ENCODE peak calls at places on chromosomes 16 and 17, in eight cellular contexts. H, V, M, R, I, E, A and U are unnamed samples.

GRCh38 chr16:31879937-31880321 is 6.3 kb downstream of the ZNF267 start:
- DNase-seq in H (no peak), V (no peak), M (no peak), R (no peak), I (no peak), E (no peak), A (no peak), U (no peak)

GRCh38 chr17:19286751-19287341 is 49.7 kb downstream of the EPN2 start:
- DNase-seq in H (no peak), V (no peak), M (no peak), R (no peak), I (no peak), E (no peak), A (no peak), U (no peak)

GRCh38 chr17:80849119-80849518 is 142.5 kb upstream of the CHMP6 start:
- DNase-seq in H (no peak), V (no peak), M (no peak), R (no peak), I (no peak), E (no peak), A (no peak), U (no peak)

GRCh38 chr16:79049040-79049439 is 551.5 kb downstream of the MAF start:
- DNase-seq in H (no peak), V (no peak), M (no peak), R (no peak), I (no peak), E (no peak), A (no peak), U (no peak)

GRCh38 chr16:57704011-57704904 is 9.7 kb downstream of the DRC7 start:
- DNase-seq in H (no peak), V (no peak), M (no peak), R (no peak), I (no peak), E (no peak), A (no peak), U (no peak)

GRCh38 chr16:47008174-47008573 is 34.7 kb upstream of the DNAJA2 start:
- DNase-seq in H (peak; percentile 18), V (no peak), M (no peak), R (no peak), I (peak; percentile 25), E (no peak), A (no peak), U (no peak)

GRCh38 chr16:4601317-4602186 is 13.1 kb downstream of the UBALD1 start:
- DNase-seq in H (peak; percentile 34), V (peak; percentile 25), M (peak; percentile 21), R (no peak), I (peak; percentile 20), E (no peak), A (no peak), U (no peak)

GRCh38 chr16:89422527-89422904 is 67.8 kb downstream of the ANKRD11 start:
- DNase-seq in H (peak; percentile 67), V (peak; percentile 41), M (no peak), R (no peak), I (peak; percentile 59), E (no peak), A (no peak), U (no peak)

GRCh38 chr17:17841620-17842025 is 4.8 kb upstream of the SREBF1 start:
- DNase-seq in H (no peak), V (no peak), M (no peak), R (no peak), I (no peak), E (no peak), A (no peak), U (no peak)

GRCh38 chr17:73043686-73044581 is 48.6 kb downstream of the SLC39A11 start:
- DNase-seq in H (peak; percentile 79), V (peak; percentile 94), M (peak; percentile 84), R (no peak), I (peak; percentile 87), E (no peak), A (no peak), U (no peak)

GRCh38 chr16:50468749-50469078 is 79.5 kb upstream of the NKD1 start:
- DNase-seq in H (no peak), V (no peak), M (no peak), R (no peak), I (no peak), E (no peak), A (no peak), U (no peak)
- H3K4me3 ChIP-seq in H (no peak overlapping the region), V (no peak overlapping the region), M (no peak overlapping the region), R (no peak overlapping the region), I (no peak overlapping the region), E (no peak overlapping the region), A (no peak overlapping the region), U (no peak overlapping the region)

GRCh38 chr17:66287911-66288310 is 14.5 kb upstream of the PRKCA start:
- DNase-seq in H (no peak), V (no peak), M (no peak), R (no peak), I (no peak), E (no peak), A (peak; percentile 41), U (peak; percentile 84)

GRCh38 chr17:66285149-66285548 is 17.3 kb upstream of the PRKCA start:
- DNase-seq in H (no peak), V (no peak), M (no peak), R (no peak), I (no peak), E (no peak), A (no peak), U (no peak)

GRCh38 chr17:66292351-66292750 is 10.1 kb upstream of the PRKCA start:
- DNase-seq in H (no peak), V (no peak), M (no peak), R (no peak), I (no peak), E (no peak), A (no peak), U (no peak)

DNA sequence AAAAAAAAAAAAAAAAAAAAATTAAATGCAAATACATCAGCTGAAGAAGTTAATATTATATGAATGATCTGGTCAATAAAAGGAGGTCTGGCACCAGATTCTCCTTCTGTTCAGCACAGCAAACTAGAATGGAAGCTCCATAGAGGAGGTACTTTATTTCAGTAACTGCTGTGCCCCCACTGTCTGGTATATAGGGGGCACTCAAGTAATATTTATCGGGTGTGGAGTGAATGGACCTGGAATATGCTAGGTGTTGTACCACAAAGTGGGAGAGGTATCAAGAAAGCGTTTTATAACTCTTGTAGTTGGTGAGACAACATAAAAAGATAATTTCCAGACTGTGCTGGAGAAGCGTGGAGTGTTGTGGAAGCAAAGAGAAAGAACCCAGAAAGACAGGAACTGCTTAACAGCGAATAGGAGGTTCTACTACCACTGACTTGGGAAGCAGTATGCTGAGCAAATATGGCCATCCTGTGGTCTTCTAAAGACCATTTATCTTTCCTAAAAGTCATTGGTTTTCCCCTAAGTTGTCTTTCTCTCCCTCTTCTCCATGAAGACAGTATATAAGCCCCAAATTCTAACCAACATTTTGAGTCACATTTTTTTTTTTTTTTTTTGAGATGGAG is 12.2 kb upstream of the PRKCA start:
- DNase-seq in H (no peak), V (no peak), M (no peak), R (no peak), I (no peak), E (no peak), A (no peak), U (no peak)
- TF ChIP-seq CTCF in H (peak; percentile 24), V (peak; percentile 10), M (peak; percentile 12), R (peak; percentile 16), I (peak; percentile 29), E (peak; percentile 32), A (no peak), U (peak; percentile 39)

GRCh38 chr17:40462343-40463121 is 19.3 kb downstream of the IGFBP4 start:
- DNase-seq in H (no peak), V (peak; percentile 58), M (no peak), R (no peak), I (no peak), E (no peak), A (no peak), U (no peak)

GRCh38 chr17:40459646-40460584 is 16.7 kb downstream of the IGFBP4 start:
- DNase-seq in H (no peak), V (no peak), M (no peak), R (no peak), I (no peak), E (no peak), A (peak; percentile 32), U (no peak)

GRCh38 chr17:40460585-40460975 is 17.3 kb downstream of the IGFBP4 start:
- DNase-seq in H (no peak), V (no peak), M (no peak), R (no peak), I (no peak), E (no peak), A (no peak), U (no peak)

GRCh38 chr17:40461774-40462342 is 18.6 kb downstream of the IGFBP4 start:
- DNase-seq in H (no peak), V (peak; percentile 59), M (peak; percentile 68), R (no peak), I (no peak), E (no peak), A (peak; percentile 17), U (no peak)

DNA sequence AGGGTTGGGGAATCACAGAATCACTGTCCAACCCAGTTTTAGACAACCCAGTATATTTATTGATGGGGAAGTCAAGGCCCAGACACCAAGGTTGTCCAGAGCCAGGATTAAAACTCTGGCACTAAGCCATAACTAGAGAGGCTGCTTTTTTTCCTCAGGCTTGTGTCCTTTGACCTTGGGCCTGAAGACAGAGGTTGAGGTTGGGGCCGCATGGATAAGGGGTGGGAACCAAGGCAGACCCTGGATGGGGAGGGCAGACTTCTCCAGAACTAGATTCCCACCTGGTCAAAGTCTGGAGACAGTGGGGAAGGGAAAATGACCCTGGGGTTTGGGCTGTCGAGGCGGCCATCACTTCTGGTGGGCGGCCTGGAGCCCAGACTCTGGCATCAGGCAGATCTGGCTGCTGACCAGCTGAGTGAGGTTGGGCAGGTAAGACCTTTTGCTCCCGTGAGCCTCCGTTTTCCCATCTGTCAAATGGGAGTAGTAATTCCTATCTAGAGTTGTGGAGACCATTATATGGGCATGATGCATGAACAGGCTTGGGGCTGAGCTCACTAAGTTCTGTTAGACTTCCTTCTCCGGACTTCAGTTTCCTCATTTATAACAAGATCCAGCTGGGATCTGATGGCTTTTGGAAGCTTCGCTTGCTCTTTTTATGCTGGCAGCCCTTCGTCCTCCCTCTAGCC is 17.9 kb downstream of the IGFBP4 start:
- DNase-seq in H (peak; percentile 63), V (peak; percentile 67), M (peak; percentile 75), R (no peak), I (no peak), E (no peak), A (peak; percentile 19), U (no peak)
- H3K4me3 ChIP-seq in H (no peak overlapping the region), V (no peak overlapping the region), M (no peak overlapping the region), R (no peak overlapping the region), I (no peak overlapping the region), E (no peak overlapping the region), A (no peak overlapping the region), U (no peak overlapping the region)

DNA sequence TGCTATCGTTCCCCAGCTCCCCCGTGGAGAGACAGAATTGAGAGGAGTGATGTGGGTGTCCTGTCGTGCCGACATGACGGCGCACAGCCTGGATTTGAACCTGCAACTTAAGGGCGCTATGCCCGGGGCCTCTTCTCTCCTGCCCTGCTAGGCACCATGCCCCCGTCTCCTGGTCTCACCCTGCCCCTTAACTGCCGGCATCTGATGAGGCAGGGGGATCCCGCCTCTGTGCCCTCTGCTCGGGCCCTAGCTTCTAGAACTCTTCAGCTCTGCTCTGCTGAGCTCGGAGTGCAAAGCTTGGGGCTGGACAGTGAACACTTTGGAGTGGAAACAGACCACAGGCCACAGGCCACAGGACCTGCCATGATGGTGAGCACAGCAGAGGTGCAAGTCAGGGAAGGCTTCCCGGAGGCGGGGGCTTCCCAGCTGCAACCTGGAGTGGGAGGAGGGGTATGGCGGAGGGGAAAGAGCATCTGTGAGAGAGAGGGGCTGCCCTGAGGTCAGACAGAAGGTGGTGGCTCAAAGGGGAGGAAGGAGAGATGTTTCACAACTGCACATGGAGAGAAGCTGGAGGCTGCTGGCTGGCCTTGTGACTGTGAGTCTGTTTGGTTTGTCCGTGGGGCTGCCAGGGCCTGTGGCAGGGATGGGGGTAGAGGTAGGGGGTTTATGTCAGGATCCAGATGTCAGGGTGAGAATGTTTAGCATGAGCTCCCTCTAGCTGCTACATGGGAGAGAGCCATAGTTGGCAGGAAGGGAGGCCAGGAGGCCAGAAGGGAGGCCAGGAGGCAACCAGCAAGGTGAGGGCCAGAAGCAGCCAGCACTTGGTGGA is 107.8 kb downstream of the CRLF3 start:
- DNase-seq in H (peak; percentile 20), V (peak; percentile 32), M (peak; percentile 26), R (no peak), I (peak; percentile 16), E (no peak), A (no peak), U (no peak)
- TF ChIP-seq CTCF in H (peak; percentile 17), V (peak; percentile 22), M (peak; percentile 25), R (peak; percentile 10), I (peak; percentile 24), E (peak; percentile 21), A (peak; percentile 28), U (peak; percentile 42)